ENCODE peak calls at places on chromosomes 13 and 19, in five cellular contexts. One of them, this sample, is unnamed.

GRCh38 chr13:61531383-61532065 is 115.9 kb upstream of the PCDH20 start:
- DNase-seq in A549: no peak
- DNase-seq in thyroid gland: no peak
- DNase-seq in upper lobe of left lung: no peak
- DNase-seq in endothelial cell of umbilical vein: no peak
- DNase-seq in this sample: no peak

GRCh38 chr13:89486065-89486464 is 1814.9 kb downstream of the SLITRK5 start:
- DNase-seq in A549: no peak
- DNase-seq in thyroid gland: no peak
- DNase-seq in upper lobe of left lung: no peak
- DNase-seq in endothelial cell of umbilical vein: no peak
- DNase-seq in this sample: no peak

GRCh38 chr19:51621178-51621577 is 9.0 kb downstream of the SIGLEC5 start:
- DNase-seq in A549: no peak
- DNase-seq in thyroid gland: no peak
- DNase-seq in upper lobe of left lung: peak; percentile 25
- DNase-seq in endothelial cell of umbilical vein: no peak
- DNase-seq in this sample: no peak

GRCh38 chr19:16654151-16654550 is 5.8 kb downstream of the SMIM7 start:
- DNase-seq in A549: peak; percentile 34
- DNase-seq in thyroid gland: no peak
- DNase-seq in upper lobe of left lung: no peak
- DNase-seq in endothelial cell of umbilical vein: no peak
- DNase-seq in this sample: no peak

GRCh38 chr13:41177616-41178015 is 16.8 kb downstream of the KBTBD7 start:
- DNase-seq in A549: no peak
- DNase-seq in thyroid gland: no peak
- DNase-seq in upper lobe of left lung: no peak
- DNase-seq in endothelial cell of umbilical vein: no peak
- DNase-seq in this sample: no peak

GRCh38 chr13:112244061-112244460 is 132.1 kb upstream of the SPACA7 start:
- DNase-seq in A549: no peak
- DNase-seq in thyroid gland: no peak
- DNase-seq in upper lobe of left lung: no peak
- DNase-seq in endothelial cell of umbilical vein: no peak
- DNase-seq in this sample: no peak

GRCh38 chr13:62130016-62130970 is 714.6 kb upstream of the PCDH20 start:
- DNase-seq in A549: no peak
- DNase-seq in thyroid gland: peak; percentile 27
- DNase-seq in upper lobe of left lung: no peak
- DNase-seq in endothelial cell of umbilical vein: no peak
- DNase-seq in this sample: no peak

GRCh38 chr19:51462276-51462675 is 4.0 kb upstream of the SIGLEC8 start:
- DNase-seq in A549: no peak
- DNase-seq in thyroid gland: no peak
- DNase-seq in upper lobe of left lung: no peak
- DNase-seq in endothelial cell of umbilical vein: no peak
- DNase-seq in this sample: no peak

GRCh38 chr13:49683489-49683888 is 7.8 kb downstream of the EBPL start:
- DNase-seq in A549: no peak
- DNase-seq in thyroid gland: no peak
- DNase-seq in upper lobe of left lung: no peak
- DNase-seq in endothelial cell of umbilical vein: no peak
- DNase-seq in this sample: no peak

GRCh38 chr19:18895038-18895827 is 725 bp downstream of the CERS1 start:
- DNase-seq in A549: peak; percentile 66
- DNase-seq in thyroid gland: peak; percentile 63
- DNase-seq in upper lobe of left lung: peak; percentile 41
- DNase-seq in endothelial cell of umbilical vein: peak; percentile 42
- DNase-seq in this sample: no peak

GRCh38 chr19:44905437-44906160 is at the start of gene APOE:
- DNase-seq in A549: no peak
- DNase-seq in thyroid gland: no peak
- DNase-seq in upper lobe of left lung: no peak
- DNase-seq in endothelial cell of umbilical vein: no peak
- DNase-seq in this sample: no peak

GRCh38 chr19:58033741-58034475 is at the start of gene ZSCAN1:
- DNase-seq in A549: no peak
- DNase-seq in thyroid gland: peak; percentile 99
- DNase-seq in upper lobe of left lung: peak; percentile 48
- DNase-seq in endothelial cell of umbilical vein: peak; percentile 15
- DNase-seq in this sample: peak; percentile 89

GRCh38 chr19:35644987-35645679 is 3.0 kb upstream of the COX6B1 start:
- DNase-seq in A549: peak; percentile 81
- DNase-seq in thyroid gland: peak; percentile 79
- DNase-seq in upper lobe of left lung: peak; percentile 88
- DNase-seq in endothelial cell of umbilical vein: peak; percentile 54
- DNase-seq in this sample: peak; percentile 74

GRCh38 chr19:50531171-50531612 is 17.5 kb upstream of the ASPDH start:
- DNase-seq in A549: no peak
- DNase-seq in thyroid gland: no peak
- DNase-seq in upper lobe of left lung: no peak
- DNase-seq in endothelial cell of umbilical vein: no peak
- DNase-seq in this sample: no peak

GRCh38 chr13:48412881-48413351 is at the start of gene LPAR6:
- DNase-seq in A549: no peak
- DNase-seq in thyroid gland: no peak
- DNase-seq in upper lobe of left lung: no peak
- DNase-seq in endothelial cell of umbilical vein: peak; percentile 88
- DNase-seq in this sample: peak; percentile 74

GRCh38 chr13:32587774-32588165 is 1.5 kb downstream of the PDS5B start:
- DNase-seq in A549: no peak
- DNase-seq in thyroid gland: no peak
- DNase-seq in upper lobe of left lung: no peak
- DNase-seq in endothelial cell of umbilical vein: peak; percentile 59
- DNase-seq in this sample: no peak

GRCh38 chr13:95181586-95181985 is 119.7 kb downstream of the ABCC4 start:
- DNase-seq in A549: no peak
- DNase-seq in thyroid gland: no peak
- DNase-seq in upper lobe of left lung: no peak
- DNase-seq in endothelial cell of umbilical vein: no peak
- DNase-seq in this sample: no peak

GRCh38 chr13:46951516-46951915 is 54.7 kb upstream of the HTR2A start:
- DNase-seq in A549: no peak
- DNase-seq in thyroid gland: no peak
- DNase-seq in upper lobe of left lung: no peak
- DNase-seq in endothelial cell of umbilical vein: no peak
- DNase-seq in this sample: no peak

DNA sequence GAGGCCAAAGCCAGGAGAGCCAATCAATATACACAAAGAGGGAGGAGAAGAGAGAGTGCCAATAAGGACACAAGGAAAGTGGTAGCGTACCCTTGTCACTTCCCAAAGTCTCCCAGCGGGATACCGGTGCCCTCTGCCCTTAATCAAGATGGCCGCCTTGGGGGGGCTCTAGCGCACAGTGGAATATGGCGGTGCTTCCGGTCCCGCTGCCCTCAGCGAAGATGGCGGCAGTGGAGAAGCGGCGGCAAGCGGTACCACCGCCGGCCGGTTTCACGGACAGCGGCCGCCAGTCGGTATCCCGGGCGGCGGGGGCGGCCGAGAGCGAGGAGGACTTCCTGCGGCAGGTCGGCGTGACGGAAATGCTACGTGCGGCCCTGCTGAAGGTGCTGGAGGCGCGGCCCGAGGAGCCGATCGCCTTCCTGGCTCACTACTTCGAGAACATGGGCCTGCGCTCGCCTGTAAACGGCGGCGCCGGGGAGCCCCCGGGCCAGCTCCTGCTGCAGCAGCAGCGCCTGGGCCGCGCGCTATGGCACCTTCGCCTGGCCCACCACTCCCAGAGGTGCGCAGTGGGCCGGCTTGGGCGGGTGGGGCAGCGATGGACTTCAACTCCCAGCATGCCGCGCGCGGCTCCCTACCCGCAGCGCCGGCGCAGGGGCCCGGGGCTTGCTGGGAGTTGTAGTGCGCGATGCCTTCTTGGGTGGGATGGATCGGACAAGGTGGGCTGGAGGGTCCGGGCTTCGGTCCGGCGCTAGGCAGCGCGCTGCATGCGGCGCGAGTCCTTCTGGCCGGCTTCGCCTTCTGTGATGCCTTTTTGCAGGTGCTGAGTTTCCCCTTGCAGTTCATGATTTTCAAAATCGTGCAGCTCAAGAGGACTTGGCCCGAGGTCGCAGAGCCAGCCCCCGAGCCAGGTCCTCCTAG is at the start of gene TPGS1:
- DNase-seq in A549: no peak
- DNase-seq in thyroid gland: peak; percentile 71
- DNase-seq in upper lobe of left lung: peak; percentile 79
- DNase-seq in endothelial cell of umbilical vein: no peak
- DNase-seq in this sample: peak; percentile 100
- TF ChIP-seq POLR2A in A549: peak; percentile 55
- TF ChIP-seq POLR2A in thyroid gland: no peak
- TF ChIP-seq POLR2A in upper lobe of left lung: peak; percentile 51
- TF ChIP-seq POLR2A in endothelial cell of umbilical vein: peak; percentile 79
- TF ChIP-seq POLR2A in this sample: peak; percentile 6

DNA sequence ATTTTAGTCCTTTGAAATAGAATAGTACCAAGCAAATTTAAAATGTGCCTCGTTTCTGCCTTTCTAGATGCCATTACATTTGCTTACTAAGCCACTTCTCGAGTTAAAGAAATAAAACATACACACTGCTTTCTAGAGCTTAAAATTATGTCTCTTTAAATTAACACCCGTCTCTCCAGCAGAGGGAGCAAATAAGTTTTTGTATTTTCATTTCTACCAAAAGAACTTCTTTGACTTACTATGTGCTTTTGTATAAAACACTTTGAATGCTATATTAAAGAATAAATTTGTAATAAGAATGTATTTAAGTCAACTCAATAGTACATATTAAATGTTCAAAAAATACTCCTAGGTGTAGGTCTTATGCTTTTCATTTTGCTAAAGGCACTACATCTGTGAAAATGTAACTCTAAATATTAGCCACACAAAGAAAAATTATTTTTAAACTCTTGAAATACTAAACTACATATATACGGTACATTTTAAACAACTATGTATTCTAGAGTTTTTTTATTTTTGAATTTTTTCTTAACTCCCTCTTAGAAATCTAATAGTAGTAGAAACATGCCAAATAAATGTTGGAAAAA is 269.3 kb upstream of the MIR17HG start:
- DNase-seq in A549: peak; percentile 1
- DNase-seq in thyroid gland: no peak
- DNase-seq in upper lobe of left lung: no peak
- DNase-seq in endothelial cell of umbilical vein: peak; percentile 5
- DNase-seq in this sample: no peak
- TF ChIP-seq CTCF in A549: peak; percentile 30
- TF ChIP-seq CTCF in thyroid gland: no peak
- TF ChIP-seq CTCF in upper lobe of left lung: no peak
- TF ChIP-seq CTCF in endothelial cell of umbilical vein: no peak
- TF ChIP-seq CTCF in this sample: peak; percentile 12

GRCh38 chr19:45927565-45928261 is 13.1 kb upstream of the NANOS2 start:
- DNase-seq in A549: peak; percentile 100
- DNase-seq in thyroid gland: peak; percentile 89
- DNase-seq in upper lobe of left lung: peak; percentile 92
- DNase-seq in endothelial cell of umbilical vein: peak; percentile 91
- DNase-seq in this sample: peak; percentile 83
- TF ChIP-seq POLR2A in A549: no peak
- TF ChIP-seq POLR2A in thyroid gland: no peak
- TF ChIP-seq POLR2A in upper lobe of left lung: no peak
- TF ChIP-seq POLR2A in endothelial cell of umbilical vein: peak; percentile 47
- TF ChIP-seq POLR2A in this sample: peak; percentile 12

DNA sequence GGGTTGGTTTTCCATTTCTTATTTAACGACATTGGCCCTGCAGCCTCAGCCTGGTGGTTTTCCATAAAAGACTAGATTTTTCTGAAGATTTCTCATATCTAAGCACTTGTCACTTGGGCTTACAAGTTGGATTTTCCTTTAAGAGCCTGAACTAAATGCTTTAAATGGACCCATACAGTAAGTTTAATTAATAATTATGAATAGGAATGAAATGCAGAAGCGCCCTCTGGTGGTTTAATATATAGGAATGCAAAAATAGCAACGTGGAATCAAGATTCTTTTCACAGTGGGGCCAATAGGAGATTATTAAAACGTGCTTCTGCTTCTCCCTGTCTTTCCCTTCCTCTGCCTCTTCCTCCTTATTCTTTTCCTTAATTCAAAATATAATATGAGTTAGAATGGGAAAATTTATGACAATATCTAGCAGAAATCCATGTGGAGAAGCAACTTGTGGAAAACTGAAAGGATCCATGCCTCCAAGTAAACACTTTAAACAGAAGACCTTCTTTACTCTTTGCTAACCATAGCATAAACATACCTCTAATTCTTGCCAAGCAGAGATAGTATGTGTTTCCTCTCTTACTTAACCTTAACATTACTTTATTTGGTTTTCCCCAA is 324.0 kb downstream of the GPC5 start:
- DNase-seq in A549: no peak
- DNase-seq in thyroid gland: no peak
- DNase-seq in upper lobe of left lung: no peak
- DNase-seq in endothelial cell of umbilical vein: peak; percentile 10
- DNase-seq in this sample: no peak
- TF ChIP-seq CTCF in A549: peak; percentile 46
- TF ChIP-seq CTCF in thyroid gland: no peak
- TF ChIP-seq CTCF in upper lobe of left lung: peak; percentile 37
- TF ChIP-seq CTCF in endothelial cell of umbilical vein: peak; percentile 31
- TF ChIP-seq CTCF in this sample: peak; percentile 58

GRCh38 chr19:6372594-6373095 is at the start of gene ALKBH7:
- DNase-seq in A549: peak; percentile 75
- DNase-seq in thyroid gland: peak; percentile 100
- DNase-seq in upper lobe of left lung: peak; percentile 100
- DNase-seq in endothelial cell of umbilical vein: peak; percentile 99
- DNase-seq in this sample: peak; percentile 100
- TF ChIP-seq POLR2A in A549: peak; percentile 27
- TF ChIP-seq POLR2A in thyroid gland: no peak
- TF ChIP-seq POLR2A in upper lobe of left lung: peak; percentile 36
- TF ChIP-seq POLR2A in endothelial cell of umbilical vein: no peak
- TF ChIP-seq POLR2A in this sample: peak; percentile 71

DNA sequence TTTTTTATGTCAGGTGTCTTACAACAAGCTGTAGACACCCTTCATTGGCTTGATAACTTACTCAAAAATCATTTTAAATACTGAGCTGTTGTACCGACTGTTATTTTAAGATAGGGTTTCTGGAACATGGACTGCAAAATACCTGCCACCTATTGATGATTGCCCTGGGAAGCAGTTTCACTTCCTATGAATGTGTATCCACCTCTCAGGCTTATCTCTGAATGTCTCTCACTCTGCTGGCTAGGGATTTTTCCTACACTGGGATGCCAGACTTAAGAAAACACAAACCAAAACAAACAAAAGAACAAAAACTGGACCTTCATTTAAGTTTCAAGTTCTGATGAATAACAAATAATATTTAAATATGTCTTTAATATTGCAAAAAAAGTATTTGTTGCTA is 663.7 kb downstream of the EFNB2 start:
- DNase-seq in A549: no peak
- DNase-seq in thyroid gland: no peak
- DNase-seq in upper lobe of left lung: no peak
- DNase-seq in endothelial cell of umbilical vein: no peak
- DNase-seq in this sample: no peak
- TF ChIP-seq CTCF in A549: no peak
- TF ChIP-seq CTCF in thyroid gland: no peak
- TF ChIP-seq CTCF in upper lobe of left lung: no peak
- TF ChIP-seq CTCF in endothelial cell of umbilical vein: no peak
- TF ChIP-seq CTCF in this sample: no peak

This sample was measured in prostate gland.